ENCODE peak calls at places on chromosome 10, in five cellular contexts. S is heart left ventricle, L is neural progenitor cell, K is left lung, C is psoas muscle. R is an unnamed sample.

GRCh38 chr10:17147884-17148494 is 18.4 kb upstream of the CUBN start:
- DNase-seq in L (no peak), C (no peak), K (no peak), S (no peak), R (no peak)

GRCh38 chr10:69505636-69506318 is 54.5 kb downstream of the TSPAN15 start:
- DNase-seq in L (no peak), K (no peak), S (no peak), C (no peak), R (no peak)

GRCh38 chr10:78471326-78471722 is 437.7 kb downstream of the RPS24 start:
- DNase-seq in C (no peak), K (no peak), L (no peak), S (no peak), R (no peak)

GRCh38 chr10:119333146-119333792 is 125.9 kb downstream of the GRK5 start:
- DNase-seq in S (no peak), K (no peak), C (no peak), L (no peak), R (no peak)

GRCh38 chr10:60148266-60148840 is 241.3 kb downstream of the ANK3 start:
- DNase-seq in K (no peak), S (no peak), C (no peak), L (no peak), R (no peak)

GRCh38 chr10:34081948-34082347 is 733.1 kb downstream of the PARD3 start:
- DNase-seq in L (peak; percentile 14), S (no peak), K (no peak), C (no peak), R (no peak)

GRCh38 chr10:126373982-126374381 is 14.3 kb downstream of the ADAM12 start:
- DNase-seq in C (no peak), L (no peak), K (no peak), S (no peak), R (no peak)

GRCh38 chr10:69383485-69384089 is 33.1 kb downstream of the TACR2 start:
- DNase-seq in C (peak; percentile 61), S (peak; percentile 43), K (no peak), L (no peak), R (peak; percentile 70)

GRCh38 chr10:30176776-30177533 is 117.6 kb upstream of the JCAD start:
- DNase-seq in S (no peak), L (no peak), C (no peak), K (no peak), R (no peak)

GRCh38 chr10:125953778-125954385 is 57.5 kb downstream of the FANK1 start:
- DNase-seq in C (no peak), L (no peak), S (no peak), K (no peak), R (no peak)

GRCh38 chr10:104117839-104118323 is 4.1 kb upstream of the SFR1 start:
- DNase-seq in S (no peak), C (no peak), L (no peak), K (no peak), R (no peak)

GRCh38 chr10:23630880-23631279 is 192.0 kb downstream of the OTUD1 start:
- DNase-seq in K (no peak), C (no peak), L (peak; percentile 25), S (no peak), R (no peak)

GRCh38 chr10:2020841-2021240 is 283.5 kb upstream of the ADARB2 start:
- DNase-seq in K (no peak), S (no peak), L (no peak), C (no peak), R (no peak)

GRCh38 chr10:132714096-132714721 is 71.7 kb downstream of the NKX6-2 start:
- DNase-seq in C (peak; percentile 10), S (no peak), L (peak; percentile 97), K (peak; percentile 62), R (peak; percentile 63)

GRCh38 chr10:113115534-113115933 is 165.5 kb downstream of the TCF7L2 start:
- DNase-seq in K (no peak), C (no peak), L (no peak), S (no peak), R (no peak)

GRCh38 chr10:28586176-28586575 is 53.3 kb downstream of the WAC start:
- DNase-seq in S (no peak), K (no peak), C (no peak), L (no peak), R (no peak)

GRCh38 chr10:28587970-28588290 is 55.0 kb downstream of the WAC start:
- DNase-seq in C (no peak), S (no peak), K (no peak), L (no peak), R (no peak)

GRCh38 chr10:28581916-28582315 is 49.0 kb downstream of the WAC start:
- DNase-seq in C (no peak), S (no peak), K (no peak), L (no peak), R (no peak)

GRCh38 chr10:28585076-28585475 is 52.2 kb downstream of the WAC start:
- DNase-seq in C (no peak), L (no peak), K (no peak), S (no peak), R (no peak)

GRCh38 chr10:28587270-28587969 is 54.5 kb downstream of the WAC start:
- DNase-seq in K (no peak), C (no peak), L (no peak), S (no peak), R (no peak)
- H3K4me1 ChIP-seq in K (peaks cover 20% of the 10 kb centered on the region), C (peaks cover 29% of the 10 kb centered on the region), L (no peaks in the 10 kb centered on the region), S (peaks cover 42% of the 10 kb centered on the region), R (peaks cover 9% of the 10 kb centered on the region)

GRCh38 chr10:11480687-11481086 is 130.8 kb downstream of the USP6NL start:
- DNase-seq in L (no peak), S (no peak), K (no peak), C (no peak), R (no peak)
- H3K4me1 ChIP-seq in L (peaks cover 10% of the 10 kb centered on the region), S (no peaks in the 10 kb centered on the region), K (no peaks in the 10 kb centered on the region), C (no peaks in the 10 kb centered on the region), R (no peaks in the 10 kb centered on the region)

GRCh38 chr10:71878327-71879034 is 27.4 kb upstream of the PSAP start:
- DNase-seq in C (no peak), L (peak; percentile 32), S (peak; percentile 40), K (peak; percentile 86), R (no peak)

GRCh38 chr10:71868192-71868697 is 17.2 kb upstream of the PSAP start:
- DNase-seq in K (peak; percentile 83), C (peak; percentile 72), S (peak; percentile 52), L (no peak), R (peak; percentile 63)

GRCh38 chr10:71877818-71878217 is 26.8 kb upstream of the PSAP start:
- DNase-seq in S (no peak), K (no peak), C (no peak), L (no peak), R (no peak)

DNA sequence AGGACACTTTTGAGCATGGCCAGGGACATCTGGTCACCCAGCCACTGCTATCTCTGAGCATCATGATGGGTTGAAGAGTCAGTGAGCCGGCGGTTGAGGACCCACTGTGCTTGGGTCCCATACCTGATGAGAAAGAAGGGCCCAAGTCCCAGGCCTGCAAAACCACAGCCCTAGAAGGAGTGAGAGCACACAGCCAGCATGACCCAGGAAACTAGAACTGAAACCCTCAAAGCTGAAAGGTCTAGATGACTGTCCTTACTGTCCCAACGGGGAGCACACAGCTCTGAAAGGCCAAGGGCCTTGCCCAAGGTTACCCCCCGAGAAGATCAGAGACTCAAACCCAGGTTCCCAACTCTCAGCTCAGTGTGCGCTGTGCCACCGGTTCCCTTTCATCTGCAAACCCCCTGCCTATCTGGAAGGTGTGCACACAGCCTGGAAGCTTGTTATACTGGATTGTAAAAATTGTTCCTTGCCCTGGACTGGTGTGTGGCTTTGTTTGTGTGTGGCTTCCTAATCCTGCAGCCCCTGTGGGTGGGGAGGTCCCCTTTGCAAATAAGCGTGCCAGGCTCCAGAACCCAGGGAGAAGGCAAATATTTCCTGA is 22.6 kb upstream of the PSAP start:
- DNase-seq in S (no peak), L (no peak), C (no peak), K (no peak), R (no peak)
- H3K4me1 ChIP-seq in S (no peaks in the 10 kb centered on the region), L (peaks cover 5% of the 10 kb centered on the region), C (peaks cover 13% of the 10 kb centered on the region), K (peaks cover 7% of the 10 kb centered on the region), R (peaks cover 2% of the 10 kb centered on the region)

GRCh38 chr10:57142925-57143576 is 782.0 kb upstream of the ZWINT start:
- DNase-seq in S (no peak), C (no peak), L (peak; percentile 37), K (no peak), R (no peak)
- H3K4me1 ChIP-seq in S (no peaks in the 10 kb centered on the region), C (no peaks in the 10 kb centered on the region), L (no peaks in the 10 kb centered on the region), K (no peaks in the 10 kb centered on the region), R (no peaks in the 10 kb centered on the region)

DNA sequence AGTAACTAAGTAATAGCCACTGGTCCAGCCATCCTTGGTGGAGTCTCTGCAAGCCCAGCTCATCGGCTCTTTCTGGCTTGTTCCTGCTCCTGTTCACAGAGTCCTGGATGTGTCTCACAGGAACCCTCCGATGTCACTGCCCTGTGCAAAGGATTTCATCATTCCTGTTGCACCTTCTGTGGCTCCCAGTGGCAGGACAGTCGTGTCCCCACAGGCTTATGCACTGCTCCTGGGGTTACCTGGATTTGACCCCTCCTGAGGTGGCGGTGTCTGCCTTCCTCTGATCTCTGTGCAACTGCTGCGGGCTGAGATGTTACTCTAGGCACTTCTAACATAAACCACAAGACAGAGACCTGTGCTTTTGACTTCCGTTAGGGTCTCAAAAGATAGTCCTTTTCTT is 30.6 kb downstream of the APBB1IP start:
- DNase-seq in K (no peak), C (no peak), L (no peak), S (no peak), R (no peak)
- H3K4me1 ChIP-seq in K (no peaks in the 10 kb centered on the region), C (no peaks in the 10 kb centered on the region), L (no peaks in the 10 kb centered on the region), S (no peaks in the 10 kb centered on the region), R (no peaks in the 10 kb centered on the region)

DNA sequence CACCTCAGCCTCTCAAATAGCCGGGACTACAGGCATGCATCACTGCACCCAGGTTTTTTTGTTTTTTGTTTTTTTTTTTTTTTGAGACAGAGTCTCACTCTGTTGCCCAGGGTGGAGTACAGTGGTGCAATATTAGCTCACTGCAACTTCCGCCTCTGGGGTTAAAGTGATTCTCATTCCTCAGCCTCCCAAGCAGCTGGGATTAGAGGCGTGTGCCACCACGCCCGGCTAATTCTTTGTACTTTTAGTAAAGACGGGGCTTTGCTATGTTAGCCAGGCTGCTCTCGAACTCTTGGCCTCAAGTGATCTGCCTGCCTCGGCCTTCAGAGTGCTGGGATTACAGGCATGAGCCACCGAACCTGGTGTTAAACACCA is 107.5 kb upstream of the KIF5B start:
- DNase-seq in S (no peak), K (no peak), L (no peak), C (no peak), R (no peak)
- H3K4me1 ChIP-seq in S (peaks cover 12% of the 10 kb centered on the region), K (no peaks in the 10 kb centered on the region), L (no peaks in the 10 kb centered on the region), C (no peaks in the 10 kb centered on the region), R (no peaks in the 10 kb centered on the region)

GRCh38 chr10:87915406-87915805 is 52.0 kb downstream of the PTEN start:
- DNase-seq in S (no peak), C (no peak), K (no peak), L (peak; percentile 87), R (no peak)

GRCh38 chr10:87918254-87918859 is 54.9 kb downstream of the PTEN start:
- DNase-seq in K (no peak), S (no peak), C (no peak), L (no peak), R (no peak)

GRCh38 chr10:87913170-87913921 is 49.9 kb downstream of the PTEN start:
- DNase-seq in K (no peak), S (no peak), L (no peak), C (no peak), R (no peak)

GRCh38 chr10:87915989-87916388 is 52.6 kb downstream of the PTEN start:
- DNase-seq in S (peak; percentile 32), C (no peak), K (no peak), L (no peak), R (no peak)

GRCh38 chr10:87916515-87916914 is 53.1 kb downstream of the PTEN start:
- DNase-seq in K (no peak), S (no peak), L (no peak), C (no peak), R (no peak)
- H3K4me1 ChIP-seq in K (peaks cover 20% of the 10 kb centered on the region), S (peaks cover 41% of the 10 kb centered on the region), L (peaks cover 9% of the 10 kb centered on the region), C (peaks cover 41% of the 10 kb centered on the region), R (peaks cover 8% of the 10 kb centered on the region)

R was measured in right cardiac atrium.